ENCODE peak calls at places on chromosomes 2 and 18, in nine cellular contexts. One of them, this sample, is unnamed.

GRCh38 chr2:111175615-111176014 is 54.9 kb downstream of the BCL2L11 start:
- DNase-seq in tibial nerve: no peak
- DNase-seq in GM06990: no peak
- DNase-seq in uterus: no peak
- DNase-seq in fibroblast of lung: no peak
- DNase-seq in mucosa of descending colon: no peak
- DNase-seq in thyroid gland: no peak
- DNase-seq in MG63: no peak
- DNase-seq in cardiac fibroblast: no peak
- DNase-seq in this sample: no peak

GRCh38 chr2:104790100-104790811 is 63.7 kb upstream of the POU3F3 start:
- DNase-seq in tibial nerve: peak; percentile 12
- DNase-seq in GM06990: no peak
- DNase-seq in uterus: no peak
- DNase-seq in fibroblast of lung: no peak
- DNase-seq in mucosa of descending colon: no peak
- DNase-seq in thyroid gland: peak; percentile 4
- DNase-seq in MG63: no peak
- DNase-seq in cardiac fibroblast: peak; percentile 29
- DNase-seq in this sample: peak; percentile 19

GRCh38 chr2:231642631-231643493 is 50.2 kb downstream of the TEX44 start:
- DNase-seq in tibial nerve: peak; percentile 85
- DNase-seq in GM06990: peak; percentile 62
- DNase-seq in uterus: peak; percentile 87
- DNase-seq in fibroblast of lung: peak; percentile 96
- DNase-seq in mucosa of descending colon: peak; percentile 92
- DNase-seq in thyroid gland: peak; percentile 76
- DNase-seq in MG63: peak; percentile 98
- DNase-seq in cardiac fibroblast: peak; percentile 97
- DNase-seq in this sample: peak; percentile 75

GRCh38 chr2:66032376-66032775 is 402.5 kb upstream of the MEIS1 start:
- DNase-seq in tibial nerve: no peak
- DNase-seq in GM06990: peak; percentile 6
- DNase-seq in uterus: no peak
- DNase-seq in fibroblast of lung: no peak
- DNase-seq in mucosa of descending colon: no peak
- DNase-seq in thyroid gland: no peak
- DNase-seq in MG63: no peak
- DNase-seq in cardiac fibroblast: no peak
- DNase-seq in this sample: no peak

GRCh38 chr2:41936751-41937463 is 110.9 kb upstream of the PKDCC start:
- DNase-seq in tibial nerve: no peak
- DNase-seq in GM06990: no peak
- DNase-seq in uterus: no peak
- DNase-seq in fibroblast of lung: no peak
- DNase-seq in mucosa of descending colon: no peak
- DNase-seq in thyroid gland: no peak
- DNase-seq in MG63: no peak
- DNase-seq in cardiac fibroblast: no peak
- DNase-seq in this sample: no peak

GRCh38 chr2:12465631-12466135 is 251.1 kb upstream of the TRIB2 start:
- DNase-seq in tibial nerve: no peak
- DNase-seq in GM06990: no peak
- DNase-seq in uterus: no peak
- DNase-seq in fibroblast of lung: no peak
- DNase-seq in mucosa of descending colon: no peak
- DNase-seq in thyroid gland: no peak
- DNase-seq in MG63: no peak
- DNase-seq in cardiac fibroblast: peak; percentile 60
- DNase-seq in this sample: no peak

GRCh38 chr2:80830891-80831290 is 526.3 kb upstream of the LRRTM1 start:
- DNase-seq in tibial nerve: no peak
- DNase-seq in GM06990: peak; percentile 6
- DNase-seq in uterus: no peak
- DNase-seq in fibroblast of lung: no peak
- DNase-seq in mucosa of descending colon: no peak
- DNase-seq in thyroid gland: no peak
- DNase-seq in MG63: no peak
- DNase-seq in cardiac fibroblast: no peak
- DNase-seq in this sample: no peak

GRCh38 chr2:165016772-165017411 is 61.6 kb upstream of the SLC38A11 start:
- DNase-seq in tibial nerve: no peak
- DNase-seq in GM06990: no peak
- DNase-seq in uterus: no peak
- DNase-seq in fibroblast of lung: peak; percentile 60
- DNase-seq in mucosa of descending colon: peak; percentile 27
- DNase-seq in thyroid gland: peak; percentile 14
- DNase-seq in MG63: peak; percentile 48
- DNase-seq in cardiac fibroblast: peak; percentile 70
- DNase-seq in this sample: peak; percentile 52

GRCh38 chr2:196145256-196145655 is 26.1 kb downstream of the STK17B start:
- DNase-seq in tibial nerve: no peak
- DNase-seq in GM06990: no peak
- DNase-seq in uterus: no peak
- DNase-seq in fibroblast of lung: peak; percentile 46
- DNase-seq in mucosa of descending colon: no peak
- DNase-seq in thyroid gland: no peak
- DNase-seq in MG63: no peak
- DNase-seq in cardiac fibroblast: no peak
- DNase-seq in this sample: no peak

GRCh38 chr2:224751996-224752698 is 36.0 kb upstream of the CCDC195 start:
- DNase-seq in tibial nerve: no peak
- DNase-seq in GM06990: no peak
- DNase-seq in uterus: no peak
- DNase-seq in fibroblast of lung: no peak
- DNase-seq in mucosa of descending colon: no peak
- DNase-seq in thyroid gland: no peak
- DNase-seq in MG63: no peak
- DNase-seq in cardiac fibroblast: no peak
- DNase-seq in this sample: no peak

GRCh38 chr18:53887447-53887846 is 337.0 kb downstream of the MBD2 start:
- DNase-seq in tibial nerve: no peak
- DNase-seq in GM06990: no peak
- DNase-seq in uterus: no peak
- DNase-seq in fibroblast of lung: peak; percentile 40
- DNase-seq in mucosa of descending colon: no peak
- DNase-seq in thyroid gland: no peak
- DNase-seq in MG63: no peak
- DNase-seq in cardiac fibroblast: no peak
- DNase-seq in this sample: no peak

GRCh38 chr2:50751255-50752069 is 280.5 kb downstream of the NRXN1 start:
- DNase-seq in tibial nerve: no peak
- DNase-seq in GM06990: no peak
- DNase-seq in uterus: no peak
- DNase-seq in fibroblast of lung: peak; percentile 80
- DNase-seq in mucosa of descending colon: no peak
- DNase-seq in thyroid gland: no peak
- DNase-seq in MG63: no peak
- DNase-seq in cardiac fibroblast: no peak
- DNase-seq in this sample: no peak

GRCh38 chr2:222038086-222038802 is 260.6 kb downstream of the PAX3 start:
- DNase-seq in tibial nerve: no peak
- DNase-seq in GM06990: no peak
- DNase-seq in uterus: no peak
- DNase-seq in fibroblast of lung: peak; percentile 72
- DNase-seq in mucosa of descending colon: no peak
- DNase-seq in thyroid gland: no peak
- DNase-seq in MG63: peak; percentile 47
- DNase-seq in cardiac fibroblast: peak; percentile 10
- DNase-seq in this sample: no peak

GRCh38 chr2:133458280-133458679 is 110.0 kb downstream of the NCKAP5 start:
- DNase-seq in tibial nerve: no peak
- DNase-seq in GM06990: no peak
- DNase-seq in uterus: no peak
- DNase-seq in fibroblast of lung: peak; percentile 24
- DNase-seq in mucosa of descending colon: no peak
- DNase-seq in thyroid gland: no peak
- DNase-seq in MG63: no peak
- DNase-seq in cardiac fibroblast: peak; percentile 74
- DNase-seq in this sample: peak; percentile 9

GRCh38 chr2:101843048-101843447 is 145.5 kb downstream of the MAP4K4 start:
- DNase-seq in tibial nerve: peak; percentile 36
- DNase-seq in GM06990: no peak
- DNase-seq in uterus: peak; percentile 48
- DNase-seq in fibroblast of lung: peak; percentile 61
- DNase-seq in mucosa of descending colon: no peak
- DNase-seq in thyroid gland: peak; percentile 49
- DNase-seq in MG63: peak; percentile 81
- DNase-seq in cardiac fibroblast: peak; percentile 60
- DNase-seq in this sample: peak; percentile 67

GRCh38 chr18:54480616-54481015 is 110.4 kb upstream of the DYNAP start:
- DNase-seq in tibial nerve: no peak
- DNase-seq in GM06990: no peak
- DNase-seq in uterus: no peak
- DNase-seq in fibroblast of lung: no peak
- DNase-seq in mucosa of descending colon: no peak
- DNase-seq in thyroid gland: no peak
- DNase-seq in MG63: no peak
- DNase-seq in cardiac fibroblast: no peak
- DNase-seq in this sample: no peak

GRCh38 chr2:113068706-113069485 is 1.1 kb downstream of the IL1F10 start:
- DNase-seq in tibial nerve: no peak
- DNase-seq in GM06990: no peak
- DNase-seq in uterus: no peak
- DNase-seq in fibroblast of lung: no peak
- DNase-seq in mucosa of descending colon: no peak
- DNase-seq in thyroid gland: no peak
- DNase-seq in MG63: no peak
- DNase-seq in cardiac fibroblast: no peak
- DNase-seq in this sample: no peak

GRCh38 chr2:3210257-3210656 is 167.4 kb downstream of the EIPR1 start:
- DNase-seq in tibial nerve: no peak
- DNase-seq in GM06990: no peak
- DNase-seq in uterus: no peak
- DNase-seq in fibroblast of lung: no peak
- DNase-seq in mucosa of descending colon: no peak
- DNase-seq in thyroid gland: no peak
- DNase-seq in MG63: no peak
- DNase-seq in cardiac fibroblast: no peak
- DNase-seq in this sample: no peak

GRCh38 chr2:172072279-172072678 is 13.0 kb upstream of the DLX1 start:
- DNase-seq in tibial nerve: no peak
- DNase-seq in GM06990: no peak
- DNase-seq in uterus: no peak
- DNase-seq in fibroblast of lung: no peak
- DNase-seq in mucosa of descending colon: no peak
- DNase-seq in thyroid gland: no peak
- DNase-seq in MG63: no peak
- DNase-seq in cardiac fibroblast: no peak
- DNase-seq in this sample: no peak

DNA sequence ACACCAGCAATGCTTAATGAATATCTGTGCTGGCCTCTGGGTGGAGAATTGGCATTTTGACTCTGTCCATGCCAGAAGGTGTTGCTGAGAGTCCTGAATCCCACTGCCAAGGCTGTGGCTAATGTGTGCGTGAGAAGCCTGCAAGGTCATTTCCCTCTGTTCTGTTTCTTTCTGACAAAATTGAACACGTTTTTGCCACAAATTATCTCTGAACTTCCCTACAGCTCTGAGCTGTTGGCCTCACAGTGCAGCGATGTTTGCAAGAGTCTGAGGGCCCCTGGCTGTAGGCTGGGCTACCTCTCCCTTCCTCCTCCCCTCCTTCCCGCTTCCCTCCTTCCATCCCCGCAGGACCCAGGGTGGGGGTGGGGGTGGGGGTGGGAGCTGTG is 154.1 kb upstream of the HS6ST1 start:
- DNase-seq in tibial nerve: no peak
- DNase-seq in GM06990: no peak
- DNase-seq in uterus: no peak
- DNase-seq in fibroblast of lung: peak; percentile 32
- DNase-seq in mucosa of descending colon: no peak
- DNase-seq in thyroid gland: no peak
- DNase-seq in MG63: no peak
- DNase-seq in cardiac fibroblast: no peak
- DNase-seq in this sample: peak; percentile 64
- H3K4me3 ChIP-seq in tibial nerve: no peak overlapping the region
- H3K4me3 ChIP-seq in GM06990: no peak overlapping the region
- H3K4me3 ChIP-seq in uterus: no peak overlapping the region
- H3K4me3 ChIP-seq in fibroblast of lung: no peak overlapping the region
- H3K4me3 ChIP-seq in mucosa of descending colon: no peak overlapping the region
- H3K4me3 ChIP-seq in thyroid gland: no peak overlapping the region
- H3K4me3 ChIP-seq in MG63: no peak overlapping the region
- H3K4me3 ChIP-seq in cardiac fibroblast: no peak overlapping the region
- H3K4me3 ChIP-seq in this sample: no peak overlapping the region

DNA sequence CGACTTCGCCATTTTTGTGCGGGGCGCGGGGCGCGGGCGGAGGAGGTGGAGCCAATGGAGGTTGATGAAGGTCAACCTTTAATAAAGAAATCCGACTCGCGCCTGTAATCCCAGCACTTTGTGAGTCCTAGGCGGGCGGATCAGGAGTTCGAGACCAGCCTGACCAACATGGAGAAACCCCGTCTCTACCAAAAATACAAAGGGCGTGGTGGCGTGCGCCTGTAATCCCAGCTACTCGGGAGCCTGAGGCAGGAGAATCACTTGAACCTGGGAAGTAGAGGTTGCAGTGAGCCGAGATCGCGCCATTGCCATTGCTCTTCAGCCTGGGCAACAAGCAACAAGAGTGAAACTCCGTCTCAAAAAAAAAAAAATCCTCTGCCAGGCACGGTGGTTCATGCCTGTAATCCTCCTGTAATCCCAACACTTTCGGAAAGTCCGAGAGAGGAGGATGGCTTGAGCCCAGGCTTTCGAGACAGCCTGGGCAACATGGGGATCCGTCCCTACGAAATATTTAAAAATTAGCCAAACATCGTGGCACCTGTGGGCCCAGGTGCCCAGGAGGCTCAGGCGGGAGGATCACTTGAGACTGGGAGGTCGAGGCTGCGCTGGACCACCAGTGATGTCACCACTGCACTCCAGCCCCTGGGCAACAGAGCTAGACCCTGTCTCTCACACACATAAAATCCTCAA is 490 bp upstream of the PREB start:
- DNase-seq in tibial nerve: no peak
- DNase-seq in GM06990: no peak
- DNase-seq in uterus: no peak
- DNase-seq in fibroblast of lung: no peak
- DNase-seq in mucosa of descending colon: no peak
- DNase-seq in thyroid gland: no peak
- DNase-seq in MG63: no peak
- DNase-seq in cardiac fibroblast: no peak
- DNase-seq in this sample: no peak
- H3K4me3 ChIP-seq in tibial nerve: no peak overlapping the region
- H3K4me3 ChIP-seq in GM06990: peak overlapping the region; percentile 49
- H3K4me3 ChIP-seq in uterus: no peak overlapping the region
- H3K4me3 ChIP-seq in fibroblast of lung: no peak overlapping the region
- H3K4me3 ChIP-seq in mucosa of descending colon: no peak overlapping the region
- H3K4me3 ChIP-seq in thyroid gland: peak overlapping the region; percentile 100
- H3K4me3 ChIP-seq in MG63: peak overlapping the region; percentile 67
- H3K4me3 ChIP-seq in cardiac fibroblast: no peak overlapping the region
- H3K4me3 ChIP-seq in this sample: peak overlapping the region; percentile 97

GRCh38 chr2:213868526-213868925 is 542.3 kb upstream of the VWC2L start:
- DNase-seq in tibial nerve: no peak
- DNase-seq in GM06990: no peak
- DNase-seq in uterus: no peak
- DNase-seq in fibroblast of lung: no peak
- DNase-seq in mucosa of descending colon: no peak
- DNase-seq in thyroid gland: no peak
- DNase-seq in MG63: no peak
- DNase-seq in cardiac fibroblast: no peak
- DNase-seq in this sample: no peak
- H3K4me3 ChIP-seq in tibial nerve: no peak overlapping the region
- H3K4me3 ChIP-seq in GM06990: no peak overlapping the region
- H3K4me3 ChIP-seq in uterus: no peak overlapping the region
- H3K4me3 ChIP-seq in fibroblast of lung: no peak overlapping the region
- H3K4me3 ChIP-seq in mucosa of descending colon: no peak overlapping the region
- H3K4me3 ChIP-seq in thyroid gland: no peak overlapping the region
- H3K4me3 ChIP-seq in MG63: no peak overlapping the region
- H3K4me3 ChIP-seq in cardiac fibroblast: no peak overlapping the region
- H3K4me3 ChIP-seq in this sample: no peak overlapping the region

GRCh38 chr18:36323421-36323820 is 25.9 kb downstream of the FHOD3 start:
- DNase-seq in tibial nerve: no peak
- DNase-seq in GM06990: no peak
- DNase-seq in uterus: no peak
- DNase-seq in fibroblast of lung: no peak
- DNase-seq in mucosa of descending colon: no peak
- DNase-seq in thyroid gland: no peak
- DNase-seq in MG63: no peak
- DNase-seq in cardiac fibroblast: no peak
- DNase-seq in this sample: no peak
- H3K4me3 ChIP-seq in tibial nerve: no peak overlapping the region
- H3K4me3 ChIP-seq in GM06990: no peak overlapping the region
- H3K4me3 ChIP-seq in uterus: no peak overlapping the region
- H3K4me3 ChIP-seq in fibroblast of lung: no peak overlapping the region
- H3K4me3 ChIP-seq in mucosa of descending colon: no peak overlapping the region
- H3K4me3 ChIP-seq in thyroid gland: no peak overlapping the region
- H3K4me3 ChIP-seq in MG63: no peak overlapping the region
- H3K4me3 ChIP-seq in cardiac fibroblast: no peak overlapping the region
- H3K4me3 ChIP-seq in this sample: no peak overlapping the region